ENCODE peak calls at places on chromosomes 13 and 19, in ten cellular contexts. R is ovary; L is heart right ventricle; M is AG09309; T is activated CD8-positive, alpha-beta T cell treated with anti-CD3 and anti-CD28 coated beads for 36 hours; C is HFFc6; U is CD8-positive, alpha-beta T cell; D is fibroblast of mammary gland; K is upper lobe of right lung; Z is thyroid gland. X is an unnamed sample.

GRCh38 chr19:50794074-50794777 is 4.0 kb downstream of the ACP4 start:
- DNase-seq in L (no peak), C (no peak), T (peak), M (no peak), D (peak), R (no peak), U (no peak), Z (peak), K (no peak), X (no peak)

GRCh38 chr19:38224014-38224862 is at the start of gene DPF1:
- DNase-seq in K (no peak), R (no peak), D (peak), L (peak), Z (no peak), M (no peak), U (peak), C (peak), T (peak), X (peak)

GRCh38 chr19:53013621-53014020 is at the start of gene ERVV-1:
- DNase-seq in Z (no peak), T (no peak), U (no peak), K (no peak), M (no peak), R (no peak), L (no peak), C (no peak), D (no peak), X (no peak)

GRCh38 chr13:33208290-33208990 is 77.1 kb downstream of the STARD13 start:
- DNase-seq in T (no peak), K (no peak), C (no peak), R (no peak), U (no peak), Z (no peak), M (no peak), D (peak), L (no peak), X (no peak)

GRCh38 chr13:44398606-44399005 is 25.0 kb downstream of the SERP2 start:
- DNase-seq in U (no peak), M (no peak), Z (no peak), C (no peak), T (no peak), K (no peak), R (no peak), L (no peak), D (no peak), X (no peak)

GRCh38 chr13:30895773-30896172 is 10.3 kb upstream of the MEDAG start:
- DNase-seq in D (peak), M (peak), R (peak), K (no peak), C (peak), L (peak), U (no peak), Z (peak), T (no peak), X (no peak)

GRCh38 chr13:51549050-51549449 is 35.2 kb upstream of the WDFY2 start:
- DNase-seq in R (no peak), U (no peak), M (no peak), T (peak), L (no peak), K (peak), Z (peak), C (no peak), D (no peak), X (no peak)

GRCh38 chr13:66111628-66112027 is 1118.5 kb downstream of the PCDH9 start:
- DNase-seq in Z (no peak), T (no peak), U (no peak), D (no peak), M (no peak), C (no peak), K (no peak), R (no peak), L (no peak), X (no peak)

GRCh38 chr19:46654621-46655152 is 6.3 kb downstream of the DACT3 start:
- DNase-seq in C (no peak), Z (no peak), U (no peak), T (no peak), R (no peak), L (no peak), M (no peak), D (no peak), K (no peak), X (no peak)

GRCh38 chr19:33100894-33101644 is 20.1 kb downstream of the GPATCH1 start:
- DNase-seq in U (no peak), T (no peak), M (no peak), R (no peak), K (no peak), D (no peak), Z (no peak), L (no peak), C (no peak), X (no peak)

GRCh38 chr13:32587774-32588165 is 1.5 kb downstream of the PDS5B start:
- DNase-seq in K (no peak), D (peak), C (no peak), M (no peak), U (no peak), R (no peak), L (no peak), Z (no peak), T (no peak), X (no peak)

GRCh38 chr13:23867027-23867491 is 22.1 kb downstream of the MIPEP start:
- DNase-seq in Z (peak), C (peak), U (no peak), K (no peak), M (no peak), L (no peak), D (peak), T (no peak), R (no peak), X (no peak)

GRCh38 chr19:10191347-10191746 is 3.4 kb downstream of the DNMT1 start:
- DNase-seq in K (no peak), C (peak), L (no peak), M (peak), Z (no peak), U (no peak), T (no peak), D (peak), R (no peak), X (no peak)

GRCh38 chr13:94173312-94173854 is 306.1 kb downstream of the DCT start:
- DNase-seq in T (no peak), R (no peak), K (no peak), M (no peak), U (no peak), D (peak), C (peak), L (no peak), Z (no peak), X (no peak)

GRCh38 chr19:48353682-48354081 is 10.1 kb downstream of the TMEM143 start:
- DNase-seq in M (no peak), K (no peak), U (no peak), Z (no peak), R (no peak), C (no peak), L (no peak), T (no peak), D (peak), X (no peak)

GRCh38 chr13:98576963-98577822 is at the start of gene STK24:
- DNase-seq in U (peak), L (peak), K (peak), Z (peak), R (peak), T (peak), C (peak), D (peak), M (peak), X (peak)

GRCh38 chr19:19459707-19460251 is 54.3 kb downstream of the GATAD2A start:
- DNase-seq in R (no peak), Z (no peak), D (peak), U (peak), T (peak), M (peak), C (peak), L (no peak), K (no peak), X (no peak)

GRCh38 chr13:28012383-28012782 is 23.9 kb upstream of the URAD start:
- DNase-seq in C (peak), D (no peak), L (no peak), T (no peak), R (no peak), U (no peak), Z (no peak), K (no peak), M (no peak), X (no peak)

GRCh38 chr13:66673401-66673800 is 556.7 kb downstream of the PCDH9 start:
- DNase-seq in Z (no peak), M (peak), L (no peak), D (peak), K (no peak), U (no peak), T (no peak), C (peak), R (no peak), X (no peak)

GRCh38 chr13:78660130-78660857 is 1.3 kb upstream of the OBI1 start:
- DNase-seq in L (no peak), Z (peak), C (peak), K (no peak), M (no peak), T (peak), U (peak), D (peak), R (no peak), X (no peak)

GRCh38 chr19:1644070-1644469 is 8.3 kb downstream of the TCF3 start:
- DNase-seq in T (no peak), K (no peak), R (no peak), C (no peak), U (no peak), L (no peak), D (no peak), Z (no peak), M (no peak), X (no peak)

GRCh38 chr13:45468676-45469075 is 3.9 kb downstream of the COG3 start:
- DNase-seq in K (no peak), T (peak), L (no peak), Z (no peak), D (no peak), C (no peak), U (no peak), R (no peak), M (no peak), X (no peak)

GRCh38 chr13:45464687-45465453 is at the start of gene COG3:
- DNase-seq in T (peak), Z (peak), L (peak), R (peak), K (peak), D (peak), U (peak), M (peak), C (peak), X (peak)

GRCh38 chr13:45466359-45466758 is 1.6 kb downstream of the COG3 start:
- DNase-seq in R (no peak), T (no peak), D (no peak), Z (no peak), K (no peak), U (no peak), M (no peak), C (no peak), L (no peak), X (no peak)

DNA sequence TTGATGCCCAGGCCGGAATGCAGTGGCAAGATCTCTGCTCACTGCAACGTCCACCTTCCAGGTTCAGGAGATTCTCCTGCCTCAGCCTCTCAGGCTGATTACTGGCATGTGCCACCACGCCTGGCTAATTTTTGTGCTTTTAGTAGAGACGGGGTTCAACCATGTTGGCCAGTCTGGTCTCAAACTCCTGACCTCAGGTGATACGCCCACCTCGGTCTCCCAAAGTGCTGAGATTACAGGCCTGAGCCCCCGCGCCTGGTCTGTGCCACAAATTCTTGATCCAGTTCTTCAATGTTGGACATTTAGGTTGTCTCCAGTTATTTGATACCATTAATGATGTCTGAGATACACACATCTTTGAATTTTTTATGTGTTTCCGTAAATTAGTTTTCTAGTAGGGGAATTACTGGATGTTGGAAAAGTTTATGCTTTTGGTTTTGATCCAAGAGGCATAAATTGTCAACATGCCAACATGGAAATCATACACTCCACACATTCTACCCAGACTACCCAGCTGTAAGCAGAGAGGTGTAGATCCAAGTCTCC is 525 bp upstream of the COG3 start:
- DNase-seq in Z (no peak), T (no peak), L (no peak), D (no peak), R (no peak), M (no peak), U (no peak), C (no peak), K (no peak), X (no peak)
- TF ChIP-seq CTCF in Z (peak), T (peak), L (no peak), D (no peak), R (peak), M (peak), U (peak), C (no peak), K (peak), X (peak)

DNA sequence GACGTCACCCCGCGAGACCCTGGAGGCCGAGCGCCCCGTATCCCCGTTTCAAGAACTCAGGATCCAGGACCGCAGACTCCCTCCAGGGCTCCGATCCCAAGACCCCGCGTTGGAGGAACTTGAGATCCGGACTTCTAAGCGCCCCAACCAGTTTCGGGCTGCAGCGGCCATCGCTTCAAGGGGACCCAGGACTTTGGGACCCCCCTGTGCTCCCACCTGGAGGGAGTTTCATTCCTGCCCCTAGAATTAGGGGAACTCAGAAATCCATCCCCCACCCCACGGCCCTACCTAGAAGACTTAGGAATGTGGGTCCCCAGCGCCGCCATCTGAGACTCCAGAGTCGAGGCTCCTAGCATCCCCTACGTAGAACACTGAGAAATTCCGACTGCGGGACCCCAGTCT is 399 bp downstream of the PLEKHG2 start:
- DNase-seq in R (no peak), T (no peak), M (no peak), C (no peak), D (no peak), L (no peak), Z (peak), K (no peak), U (no peak), X (no peak)
- TF ChIP-seq CTCF in R (no peak), T (no peak), M (no peak), C (peak), D (no peak), L (no peak), Z (no peak), K (no peak), U (no peak), X (peak)

GRCh38 chr13:20489185-20489820 is 36.4 kb downstream of the CRYL1 start:
- DNase-seq in R (no peak), K (no peak), L (no peak), U (no peak), Z (peak), C (no peak), M (no peak), T (no peak), D (peak), X (no peak)
- TF ChIP-seq CTCF in R (no peak), K (no peak), L (no peak), U (no peak), Z (peak), C (peak), M (peak), T (no peak), D (peak), X (no peak)

DNA sequence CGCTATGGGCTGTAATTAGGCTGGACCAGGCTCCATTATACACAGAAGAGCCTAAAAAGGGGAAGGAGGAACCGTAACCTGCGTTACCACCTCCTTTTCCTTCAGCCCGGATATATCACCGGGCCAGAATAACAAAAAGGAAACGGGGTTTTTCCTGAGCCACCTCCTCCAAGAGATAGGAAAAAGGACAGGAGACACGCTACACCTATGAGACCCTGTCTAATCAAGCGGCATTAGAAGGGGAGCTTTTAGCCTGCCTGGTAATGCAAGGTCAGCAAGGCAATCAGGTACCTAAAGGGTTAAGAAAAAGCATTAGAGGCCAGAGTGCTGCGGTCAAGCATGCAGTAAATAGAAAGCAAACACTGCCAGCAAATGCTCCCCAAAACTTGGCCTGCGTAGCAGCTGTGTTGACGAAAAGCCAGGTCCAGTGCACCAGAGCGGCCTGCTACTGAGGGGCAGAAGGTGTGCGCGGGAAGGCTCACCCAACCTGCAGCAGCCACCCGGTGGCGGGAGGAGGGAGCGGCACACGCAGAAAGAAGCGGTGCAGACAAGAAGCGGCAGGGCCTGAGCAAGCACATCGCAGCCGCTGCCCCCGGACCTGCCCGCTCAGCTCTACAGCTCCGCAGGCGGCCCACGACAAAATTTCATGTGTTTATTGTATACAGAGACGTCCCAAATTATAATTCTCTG is 1466.1 kb downstream of the UQCRFS1 start:
- DNase-seq in L (peak), D (peak), K (peak), M (no peak), R (peak), U (no peak), T (peak), Z (peak), C (no peak), X (peak)
- TF ChIP-seq CTCF in L (peak), D (peak), K (peak), M (no peak), R (no peak), U (no peak), T (peak), Z (no peak), C (peak), X (peak)

GRCh38 chr19:40530091-40530901 is 46.4 kb upstream of the SHKBP1 start:
- DNase-seq in U (no peak), M (no peak), L (peak), K (no peak), T (peak), C (no peak), D (no peak), R (peak), Z (peak), X (no peak)
- TF ChIP-seq CTCF in U (no peak), M (peak), L (no peak), K (no peak), T (no peak), C (peak), D (no peak), R (no peak), Z (no peak), X (peak)

DNA sequence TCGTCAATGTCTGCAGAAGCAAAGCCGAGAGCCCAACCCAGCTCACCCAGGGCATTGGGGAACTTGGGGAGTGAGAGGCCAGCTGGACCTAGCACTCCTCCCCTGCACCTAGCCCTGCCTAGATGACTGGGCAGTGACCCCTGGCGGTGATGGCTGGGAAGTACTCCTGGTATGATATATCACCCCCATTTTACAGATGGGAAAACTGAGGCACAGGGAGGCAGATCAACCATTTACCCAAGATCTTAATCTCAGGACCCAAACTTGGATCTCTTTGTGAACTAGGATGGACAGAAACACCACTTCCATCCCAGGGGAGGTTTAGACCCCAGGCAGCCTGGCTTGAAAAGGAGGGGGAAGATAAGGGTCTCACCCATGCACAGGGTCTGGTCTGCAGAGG is 43.5 kb downstream of the CCL25 start:
- DNase-seq in K (no peak), D (no peak), R (no peak), C (no peak), T (no peak), Z (no peak), M (no peak), U (no peak), L (no peak), X (no peak)
- TF ChIP-seq CTCF in K (no peak), D (no peak), R (no peak), C (peak), T (peak), Z (no peak), M (no peak), U (no peak), L (no peak), X (no peak)

GRCh38 chr19:18420931-18421330 is 1.7 kb downstream of the SSBP4 start:
- DNase-seq in K (no peak), R (peak), C (no peak), L (no peak), M (no peak), T (no peak), D (no peak), U (no peak), Z (no peak), X (no peak)

GRCh38 chr19:18421371-18421959 is 2.3 kb downstream of the SSBP4 start:
- DNase-seq in D (no peak), L (no peak), Z (no peak), M (no peak), C (no peak), R (no peak), K (no peak), U (no peak), T (peak), X (no peak)

GRCh38 chr19:18418725-18419194 is 438 bp upstream of the SSBP4 start:
- DNase-seq in Z (peak), U (peak), T (peak), L (no peak), K (peak), M (no peak), C (peak), D (no peak), R (no peak), X (no peak)

GRCh38 chr19:18419195-18419698 is at the start of gene SSBP4:
- DNase-seq in R (peak), D (peak), C (peak), T (peak), Z (peak), L (peak), K (peak), M (no peak), U (peak), X (no peak)

DNA sequence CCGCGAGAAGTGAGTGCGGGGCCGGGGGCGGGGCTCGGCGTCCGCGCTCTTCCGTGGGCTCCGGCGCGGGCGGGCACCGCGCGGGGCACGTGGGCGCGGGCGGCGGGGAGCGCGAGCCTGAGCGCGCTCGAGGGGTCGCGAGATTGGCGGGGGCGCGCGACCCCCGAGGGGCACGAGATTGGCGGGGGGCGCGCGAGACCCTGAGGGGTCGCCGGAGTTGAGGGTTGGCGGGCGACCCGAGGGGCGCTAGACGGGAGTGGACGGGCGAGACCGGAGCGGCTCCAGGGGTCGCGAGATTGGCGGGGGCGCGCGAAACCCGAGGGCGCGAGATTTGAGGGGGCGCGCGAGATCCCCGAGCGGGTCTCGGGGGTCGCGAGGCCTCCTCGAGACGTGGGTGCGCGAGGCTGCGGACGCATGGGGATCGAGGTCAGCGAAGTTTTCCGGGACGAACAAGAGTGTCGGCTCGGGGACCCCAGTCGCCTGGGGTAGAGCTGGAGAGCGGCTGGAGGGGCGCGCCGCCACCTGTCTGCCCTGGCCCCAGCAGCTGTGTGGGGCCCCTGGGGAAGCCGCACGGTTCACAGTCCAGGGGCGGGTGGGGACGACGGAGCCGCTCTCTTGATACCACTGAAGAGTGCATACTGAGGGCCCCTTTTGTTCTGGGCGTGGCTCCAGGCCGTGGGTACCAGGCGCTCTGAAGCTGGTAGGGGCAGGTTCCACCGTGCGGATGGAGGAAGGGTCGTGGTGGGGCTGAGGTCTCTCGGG is 682 bp downstream of the SSBP4 start:
- DNase-seq in L (no peak), D (no peak), M (no peak), K (peak), C (no peak), Z (peak), U (peak), R (peak), T (peak), X (no peak)
- TF ChIP-seq CTCF in L (no peak), D (no peak), M (no peak), K (no peak), C (no peak), Z (no peak), U (no peak), R (peak), T (no peak), X (no peak)

X was measured in type B pancreatic cell.